ENCODE peak calls at places on chromosome X, in eight cellular contexts. B is endodermal cell, R is colonic mucosa, E is fibroblast of lung, H is HCT116, V is DND-41, W is HepG2, D is IMR-90. Y is an unnamed sample.

GRCh38 chrX:1027133-1027532 is 185.3 kb downstream of the CRLF2 start:
- DNase-seq in B (no peak), R (no peak), E (no peak), H (no peak), V (no peak), W (no peak), D (no peak), Y (no peak)

GRCh38 chrX:123665197-123665596 is 67.7 kb downstream of the THOC2 start:
- DNase-seq in B (no peak), R (no peak), E (peak; percentile 40), H (no peak), V (no peak), W (no peak), D (no peak), Y (no peak)

GRCh38 chrX:47497274-47497673 is 14.3 kb upstream of the ZNF41 start:
- DNase-seq in B (no peak), R (no peak), E (peak; percentile 20), H (no peak), V (no peak), W (no peak), D (peak; percentile 38), Y (no peak)

GRCh38 chrX:18895157-18895952 is 88.6 kb downstream of the PHKA2 start:
- DNase-seq in B (no peak), R (no peak), E (no peak), H (no peak), V (no peak), W (no peak), D (peak; percentile 37), Y (no peak)

GRCh38 chrX:136250191-136251041 is 784 bp downstream of the MAP7D3 start:
- DNase-seq in B (peak; percentile 56), R (no peak), E (peak; percentile 37), H (no peak), V (peak; percentile 17), W (no peak), D (no peak), Y (no peak)

GRCh38 chrX:151815461-151815860 is 80.9 kb downstream of the CNGA2 start:
- DNase-seq in B (no peak), R (no peak), E (peak; percentile 81), H (no peak), V (no peak), W (no peak), D (no peak), Y (no peak)

GRCh38 chrX:144327515-144327914 is 443.6 kb downstream of the UBE2NL start:
- DNase-seq in B (no peak), R (no peak), E (no peak), H (no peak), V (no peak), W (no peak), D (no peak), Y (no peak)

GRCh38 chrX:96761566-96761965 is 76.9 kb downstream of the DIAPH2 start:
- DNase-seq in B (no peak), R (no peak), E (no peak), H (no peak), V (no peak), W (no peak), D (no peak), Y (no peak)

GRCh38 chrX:56726609-56727008 is 2.4 kb upstream of the NBDY start:
- DNase-seq in B (no peak), R (no peak), E (peak; percentile 51), H (no peak), V (peak; percentile 42), W (peak; percentile 41), D (peak; percentile 61), Y (no peak)

GRCh38 chrX:115192244-115192700 is 3.1 kb downstream of the RBMXL3 start:
- DNase-seq in B (no peak), R (no peak), E (no peak), H (no peak), V (no peak), W (no peak), D (no peak), Y (no peak)

GRCh38 chrX:110087485-110088356 is 84.8 kb downstream of the TMEM164 start:
- DNase-seq in B (no peak), R (no peak), E (peak; percentile 95), H (peak; percentile 43), V (no peak), W (no peak), D (peak; percentile 94), Y (no peak)

GRCh38 chrX:48677456-48678030 is 6.1 kb upstream of the WAS start:
- DNase-seq in B (no peak), R (no peak), E (no peak), H (no peak), V (no peak), W (peak; percentile 67), D (no peak), Y (no peak)

DNA sequence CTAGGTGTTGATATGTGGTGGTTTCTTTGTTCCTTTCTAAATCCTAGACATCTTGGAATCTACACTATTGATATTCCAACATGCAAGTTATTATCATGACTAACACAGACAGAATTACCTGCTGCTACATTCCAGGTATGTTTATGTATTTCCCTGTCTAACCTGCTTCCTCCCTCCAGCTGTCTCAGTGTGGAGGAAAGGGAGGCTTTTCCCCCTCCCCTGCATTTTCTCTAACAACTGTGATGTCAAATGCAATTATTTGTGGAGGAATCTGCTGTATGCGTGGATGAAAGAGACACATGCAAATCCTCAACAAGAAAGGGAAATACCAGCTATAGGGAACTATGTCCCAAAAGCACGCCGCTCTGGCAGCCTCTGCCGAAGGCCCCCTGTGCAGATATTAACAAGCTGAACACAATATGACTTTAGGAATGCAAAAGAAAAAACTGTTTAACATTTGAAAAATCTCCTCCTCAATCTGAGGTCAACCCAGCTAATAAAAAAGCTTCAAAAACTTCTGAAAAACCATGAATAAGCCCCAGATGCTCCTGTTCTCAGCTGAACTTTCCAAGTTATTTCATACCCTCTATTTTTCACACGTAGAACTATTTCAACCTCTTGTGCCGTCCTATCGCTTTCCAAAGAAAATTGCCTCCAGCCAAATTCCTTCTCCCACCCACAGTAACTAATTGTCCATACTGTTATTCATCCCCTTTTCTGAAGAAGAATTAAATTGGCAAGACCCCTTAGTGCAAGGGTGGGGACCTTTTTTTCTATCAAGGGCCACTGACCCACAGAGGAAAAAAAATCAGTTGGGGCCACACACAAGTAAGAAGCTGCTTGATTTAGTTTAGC is 225.1 kb upstream of the GPC4 start:
- DNase-seq in B (peak; percentile 49), R (no peak), E (peak; percentile 47), H (no peak), V (no peak), W (no peak), D (no peak), Y (no peak)
- H3K27ac ChIP-seq in B (peak overlapping the region; percentile 87), R (no peak overlapping the region), E (no peak overlapping the region), H (no peak overlapping the region), V (no peak overlapping the region), W (no peak overlapping the region), D (no peak overlapping the region), Y (no peak overlapping the region)

GRCh38 chrX:39688576-39689373 is 409.0 kb downstream of the BCOR start:
- DNase-seq in B (peak; percentile 92), R (peak; percentile 65), E (peak; percentile 51), H (no peak), V (peak; percentile 25), W (peak; percentile 1), D (peak; percentile 7), Y (peak; percentile 87)
- H3K9ac ChIP-seq in B (peak overlapping the region; percentile 20), R (no peak overlapping the region), E (no peak overlapping the region), H (peak overlapping the region; percentile 23), V (peak overlapping the region; percentile 35), W (no peak overlapping the region), D (no peak overlapping the region), Y (peak overlapping the region; percentile 26)

GRCh38 chrX:13051167-13051528 is 6.7 kb upstream of the FAM9C start:
- DNase-seq in B (no peak), R (no peak), E (no peak), H (no peak), V (no peak), W (no peak), D (no peak), Y (no peak)
- H3K27ac ChIP-seq in B (no peak overlapping the region), R (no peak overlapping the region), E (no peak overlapping the region), H (no peak overlapping the region), V (no peak overlapping the region), W (no peak overlapping the region), D (no peak overlapping the region), Y (no peak overlapping the region)

GRCh38 chrX:29254515-29254914 is 667.3 kb downstream of the IL1RAPL1 start:
- DNase-seq in B (no peak), R (no peak), E (no peak), H (no peak), V (no peak), W (no peak), D (no peak), Y (no peak)
- H3K9ac ChIP-seq in B (no peak overlapping the region), R (no peak overlapping the region), E (no peak overlapping the region), H (no peak overlapping the region), V (no peak overlapping the region), W (no peak overlapping the region), D (no peak overlapping the region), Y (no peak overlapping the region)

GRCh38 chrX:130770615-130771014 is 132.4 kb downstream of the ENOX2 start:
- DNase-seq in B (no peak), R (no peak), E (peak; percentile 88), H (peak; percentile 6), V (no peak), W (no peak), D (peak; percentile 81), Y (no peak)
- H3K27ac ChIP-seq in B (no peak overlapping the region), R (no peak overlapping the region), E (peak overlapping the region; percentile 28), H (no peak overlapping the region), V (no peak overlapping the region), W (no peak overlapping the region), D (no peak overlapping the region), Y (no peak overlapping the region)

DNA sequence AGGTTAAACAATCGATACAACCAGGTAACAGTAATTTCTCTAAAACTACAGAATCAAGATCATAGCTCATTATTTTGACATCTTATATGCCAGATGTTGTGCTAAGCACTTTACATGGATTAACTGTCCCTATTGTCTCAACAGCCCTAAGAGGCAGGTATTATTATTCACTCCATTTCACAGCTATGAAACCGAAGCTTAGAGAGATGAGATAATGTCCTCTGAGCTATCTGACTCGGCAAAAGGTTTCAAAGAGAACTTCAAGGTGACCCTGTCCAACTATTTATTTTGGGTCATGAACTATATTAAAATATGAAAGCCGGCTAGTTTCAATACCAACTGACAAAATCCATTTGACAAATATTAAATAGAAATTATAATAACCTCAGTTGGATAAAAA is 10.3 kb downstream of the SLC25A5 start:
- DNase-seq in B (no peak), R (no peak), E (no peak), H (no peak), V (no peak), W (no peak), D (no peak), Y (no peak)
- H3K9ac ChIP-seq in B (no peak overlapping the region), R (peak overlapping the region; percentile 36), E (no peak overlapping the region), H (no peak overlapping the region), V (no peak overlapping the region), W (peak overlapping the region; percentile 52), D (no peak overlapping the region), Y (no peak overlapping the region)

GRCh38 chrX:7446815-7447214 is 298.9 kb upstream of the PUDP start:
- DNase-seq in B (no peak), R (no peak), E (no peak), H (no peak), V (no peak), W (no peak), D (no peak), Y (no peak)
- H3K27ac ChIP-seq in B (no peak overlapping the region), R (no peak overlapping the region), E (no peak overlapping the region), H (no peak overlapping the region), V (peak overlapping the region; percentile 36), W (no peak overlapping the region), D (no peak overlapping the region), Y (no peak overlapping the region)

DNA sequence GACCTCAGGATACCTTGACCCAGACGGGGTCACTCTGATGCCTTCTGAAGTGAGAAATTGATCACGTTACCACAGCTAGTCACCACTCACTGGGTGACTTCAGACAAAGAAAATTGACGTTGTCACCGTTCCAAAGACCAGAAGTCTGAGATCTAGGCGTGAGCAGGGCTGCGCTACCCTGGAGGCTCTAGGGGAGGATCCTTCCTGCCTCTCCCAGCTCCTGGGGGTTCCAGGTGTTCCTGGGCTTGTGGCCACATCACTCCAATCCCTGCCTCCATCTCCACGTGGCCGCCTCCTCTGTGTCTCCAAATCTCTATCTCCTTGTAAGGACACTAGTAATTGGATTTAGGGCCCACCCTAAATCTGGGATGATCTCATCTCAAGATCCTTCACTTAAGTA is 48.9 kb upstream of the CD99 start:
- DNase-seq in B (peak; percentile 30), R (no peak), E (no peak), H (no peak), V (no peak), W (no peak), D (no peak), Y (no peak)
- H3K9ac ChIP-seq in B (no peak overlapping the region), R (no peak overlapping the region), E (no peak overlapping the region), H (no peak overlapping the region), V (no peak overlapping the region), W (no peak overlapping the region), D (no peak overlapping the region), Y (no peak overlapping the region)